ENCODE peak calls at places on chromosomes 7 and 10, in seven cellular contexts. F is thoracic aorta, V is Panc1, N is uterus, X is transverse colon, H is psoas muscle, T is kidney. G is an unnamed sample.

GRCh38 chr7:42693722-42694121 is 218.1 kb downstream of the C7orf25 start:
- DNase-seq in F (no peak), V (no peak), N (no peak), X (no peak), H (peak; percentile 66), T (no peak), G (no peak)

GRCh38 chr10:51000164-51000563 is 74.1 kb upstream of the PRKG1 start:
- DNase-seq in F (no peak), V (no peak), N (no peak), X (no peak), H (no peak), T (no peak), G (no peak)

GRCh38 chr10:70461397-70462348 is 16.9 kb upstream of the PALD1 start:
- DNase-seq in F (no peak), V (peak; percentile 55), N (peak; percentile 60), X (peak; percentile 62), H (peak; percentile 77), T (peak; percentile 75), G (peak; percentile 37)

GRCh38 chr10:75924309-75924920 is 493.0 kb downstream of the LRMDA start:
- DNase-seq in F (no peak), V (no peak), N (no peak), X (no peak), H (no peak), T (no peak), G (no peak)

GRCh38 chr7:148084138-148084537 is 506.4 kb upstream of the C7orf33 start:
- DNase-seq in F (no peak), V (peak; percentile 25), N (peak; percentile 30), X (peak; percentile 46), H (no peak), T (no peak), G (no peak)

GRCh38 chr10:125431149-125431548 is 251.8 kb downstream of the TEX36 start:
- DNase-seq in F (no peak), V (no peak), N (no peak), X (no peak), H (no peak), T (no peak), G (no peak)

GRCh38 chr10:101397140-101397539 is 43.2 kb downstream of the BTRC start:
- DNase-seq in F (peak; percentile 13), V (no peak), N (no peak), X (no peak), H (no peak), T (no peak), G (no peak)

GRCh38 chr7:51104278-51104677 is 212.3 kb downstream of the COBL start:
- DNase-seq in F (no peak), V (no peak), N (no peak), X (no peak), H (no peak), T (no peak), G (no peak)

GRCh38 chr7:82699773-82700186 is 256.2 kb upstream of the CACNA2D1 start:
- DNase-seq in F (no peak), V (peak; percentile 72), N (no peak), X (peak; percentile 55), H (no peak), T (no peak), G (no peak)

GRCh38 chr10:92692697-92693533 is 3.2 kb downstream of the HHEX start:
- DNase-seq in F (no peak), V (no peak), N (no peak), X (no peak), H (no peak), T (no peak), G (no peak)

GRCh38 chr7:141133646-141134045 is 59.8 kb downstream of the TMEM178B start:
- DNase-seq in F (no peak), V (no peak), N (no peak), X (no peak), H (no peak), T (no peak), G (no peak)

GRCh38 chr7:29038463-29038862 is 80.3 kb upstream of the TRIL start:
- DNase-seq in F (no peak), V (no peak), N (no peak), X (no peak), H (no peak), T (no peak), G (no peak)

GRCh38 chr7:100003711-100004661 is 11.4 kb upstream of the ZKSCAN1 start:
- DNase-seq in F (no peak), V (no peak), N (no peak), X (peak; percentile 70), H (no peak), T (no peak), G (peak; percentile 83)

GRCh38 chr10:114389429-114389828 is 14.9 kb downstream of the AFAP1L2 start:
- DNase-seq in F (no peak), V (no peak), N (peak; percentile 59), X (no peak), H (no peak), T (no peak), G (no peak)

GRCh38 chr10:13319166-13319565 is 19.3 kb upstream of the PHYH start:
- DNase-seq in F (no peak), V (no peak), N (no peak), X (no peak), H (no peak), T (no peak), G (no peak)

GRCh38 chr10:95694665-95695064 is 938 bp upstream of the TCTN3 start:
- DNase-seq in F (no peak), V (no peak), N (no peak), X (no peak), H (no peak), T (no peak), G (no peak)

GRCh38 chr10:19762026-19762425 is 54.2 kb upstream of the PLXDC2 start:
- DNase-seq in F (no peak), V (no peak), N (no peak), X (no peak), H (no peak), T (no peak), G (no peak)

GRCh38 chr10:60105195-60105812 is 198.9 kb upstream of the CCDC6 start:
- DNase-seq in F (no peak), V (no peak), N (no peak), X (no peak), H (no peak), T (no peak), G (no peak)

GRCh38 chr10:14750900-14751575 is 23.7 kb downstream of the FAM107B start:
- DNase-seq in F (no peak), V (no peak), N (peak; percentile 30), X (peak; percentile 29), H (peak; percentile 82), T (no peak), G (no peak)

GRCh38 chr7:73701357-73701995 is 18.0 kb downstream of the STX1A start:
- DNase-seq in F (no peak), V (peak; percentile 76), N (no peak), X (peak; percentile 62), H (no peak), T (no peak), G (no peak)

GRCh38 chr7:73698410-73698809 is 15.0 kb downstream of the BUD23 start:
- DNase-seq in F (no peak), V (no peak), N (no peak), X (no peak), H (no peak), T (no peak), G (no peak)

GRCh38 chr7:73700070-73700423 is 16.6 kb downstream of the BUD23 start:
- DNase-seq in F (no peak), V (no peak), N (no peak), X (no peak), H (no peak), T (no peak), G (no peak)

GRCh38 chr7:73700581-73701134 is 17.3 kb downstream of the BUD23 start:
- DNase-seq in F (no peak), V (no peak), N (no peak), X (no peak), H (no peak), T (no peak), G (no peak)

DNA sequence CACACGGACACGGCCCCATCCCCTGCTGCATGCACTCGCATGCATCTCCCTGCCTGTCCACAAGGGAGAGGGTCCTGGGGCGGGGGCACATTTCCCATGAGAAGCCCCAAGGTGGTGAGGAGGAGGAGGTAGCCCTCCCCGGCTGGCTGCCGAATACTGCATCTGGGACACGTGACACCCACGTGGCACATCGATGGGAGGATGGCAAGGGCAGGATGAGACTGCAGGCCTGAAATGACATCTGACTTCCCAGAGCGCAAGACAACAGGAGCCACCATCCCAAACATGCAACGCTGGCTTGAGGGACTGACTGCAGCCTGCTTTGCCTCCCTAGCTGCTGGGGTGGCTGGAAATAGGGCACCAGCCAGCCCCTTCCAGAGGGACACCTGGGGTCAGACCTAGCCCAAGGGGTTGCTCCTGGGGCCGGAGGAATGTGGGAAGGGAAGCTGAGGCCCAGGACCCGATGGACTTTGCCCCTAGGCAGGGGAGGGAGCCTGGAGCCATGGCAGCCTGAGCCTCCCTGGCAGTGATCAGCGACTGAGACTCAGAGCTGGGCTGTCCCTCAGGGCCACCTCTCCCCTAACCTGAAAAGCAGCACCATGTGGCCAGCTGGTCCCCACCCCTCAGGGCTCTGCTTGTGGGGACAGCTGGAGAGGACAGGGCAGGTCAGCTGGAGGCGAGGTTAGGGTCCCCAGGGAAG is 16.1 kb downstream of the BUD23 start:
- DNase-seq in F (no peak), V (no peak), N (no peak), X (no peak), H (no peak), T (no peak), G (no peak)
- H3K4me1 ChIP-seq in F (no peaks in the 10 kb centered on the region), V (peaks cover 49% of the 10 kb centered on the region), N (peaks cover 5% of the 10 kb centered on the region), X (peaks cover 12% of the 10 kb centered on the region), H (no peaks in the 10 kb centered on the region), T (no peaks in the 10 kb centered on the region), G (no peaks in the 10 kb centered on the region)

GRCh38 chr10:12252882-12253546 is 57.0 kb downstream of the CDC123 start:
- DNase-seq in F (no peak), V (no peak), N (no peak), X (peak; percentile 46), H (no peak), T (no peak), G (no peak)
- TF ChIP-seq CTCF in F (no peak), V (peak; percentile 68), N (no peak), X (peak; percentile 57), H (no peak), T (no peak), G (no peak)

DNA sequence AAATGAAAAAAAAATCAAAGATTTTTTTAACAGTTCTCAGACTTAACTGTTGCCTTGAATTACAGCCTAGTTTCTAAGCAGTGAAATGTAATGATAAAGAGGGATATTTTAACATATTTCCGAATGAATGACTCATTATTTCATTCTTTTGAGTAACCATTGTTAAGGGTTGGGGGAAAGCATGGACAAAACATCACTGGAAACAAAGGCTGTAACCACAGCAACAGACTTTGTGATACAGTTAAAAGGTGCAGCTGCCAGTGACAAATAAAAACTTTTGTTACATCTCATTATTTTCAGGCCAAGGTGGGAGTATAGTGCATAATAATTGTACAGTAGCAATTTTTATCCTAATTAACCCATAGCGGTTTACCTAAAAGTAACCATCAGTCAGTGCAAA is 172.6 kb downstream of the LRRTM3 start:
- DNase-seq in F (no peak), V (no peak), N (no peak), X (no peak), H (no peak), T (no peak), G (no peak)
- H3K27ac ChIP-seq in F (no peak overlapping the region), V (no peak overlapping the region), N (no peak overlapping the region), X (no peak overlapping the region), H (no peak overlapping the region), T (no peak overlapping the region), G (no peak overlapping the region)

DNA sequence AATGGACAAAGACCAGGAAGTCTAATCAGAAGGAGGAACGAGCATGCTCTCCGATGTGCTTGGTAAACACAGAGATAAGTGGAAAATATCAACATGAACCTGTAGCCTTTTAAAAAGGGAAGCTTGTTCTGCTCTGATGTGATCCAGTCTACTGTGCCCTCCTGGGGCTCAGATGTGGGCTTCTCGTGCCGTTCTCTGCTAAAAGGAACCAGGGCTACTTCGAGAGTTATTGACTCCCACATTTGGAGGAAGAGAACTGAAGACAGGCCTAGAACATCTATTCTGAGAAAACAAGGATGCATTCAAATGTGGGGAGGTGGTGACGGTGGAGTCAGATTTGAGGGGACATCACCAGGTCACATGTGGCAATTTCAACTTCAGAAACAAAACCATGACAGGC is 325.4 kb downstream of the GLRX3 start:
- DNase-seq in F (no peak), V (no peak), N (no peak), X (no peak), H (no peak), T (no peak), G (no peak)
- H3K4me1 ChIP-seq in F (no peaks in the 10 kb centered on the region), V (no peaks in the 10 kb centered on the region), N (no peaks in the 10 kb centered on the region), X (no peaks in the 10 kb centered on the region), H (no peaks in the 10 kb centered on the region), T (no peaks in the 10 kb centered on the region), G (no peaks in the 10 kb centered on the region)